ENCODE peak calls at places on chromosomes 5 and 9, in eight cellular contexts. One of them, this sample, is unnamed.

GRCh38 chr5:74951855-74952254 is 85.7 kb upstream of the FAM169A start:
- DNase-seq in adrenal gland: no peak
- DNase-seq in HCT116: no peak
- DNase-seq in ovary: no peak
- DNase-seq in IMR-90: no peak
- DNase-seq in stomach: no peak
- DNase-seq in A549: no peak
- DNase-seq in tibial nerve: no peak
- DNase-seq in this sample: no peak

GRCh38 chr5:126015244-126016054 is 407.8 kb upstream of the GRAMD2B start:
- DNase-seq in tibial nerve: no peak
- DNase-seq in ovary: no peak
- DNase-seq in A549: no peak
- DNase-seq in stomach: no peak
- DNase-seq in adrenal gland: no peak
- DNase-seq in HCT116: no peak
- DNase-seq in IMR-90: peak
- DNase-seq in this sample: no peak

GRCh38 chr5:91352831-91353695 is 30.1 kb downstream of the ARRDC3 start:
- DNase-seq in stomach: no peak
- DNase-seq in adrenal gland: no peak
- DNase-seq in ovary: no peak
- DNase-seq in tibial nerve: no peak
- DNase-seq in IMR-90: no peak
- DNase-seq in HCT116: no peak
- DNase-seq in A549: no peak
- DNase-seq in this sample: no peak

GRCh38 chr9:13088734-13089427 is 190.6 kb downstream of the MPDZ start:
- DNase-seq in stomach: no peak
- DNase-seq in tibial nerve: no peak
- DNase-seq in ovary: peak
- DNase-seq in IMR-90: peak
- DNase-seq in adrenal gland: peak
- DNase-seq in HCT116: peak
- DNase-seq in A549: peak
- DNase-seq in this sample: peak

GRCh38 chr5:169763437-169764301 is 126.6 kb downstream of the DOCK2 start:
- DNase-seq in A549: no peak
- DNase-seq in adrenal gland: no peak
- DNase-seq in ovary: no peak
- DNase-seq in tibial nerve: no peak
- DNase-seq in IMR-90: peak
- DNase-seq in HCT116: no peak
- DNase-seq in stomach: no peak
- DNase-seq in this sample: no peak

GRCh38 chr9:20984471-20984870 is 47.0 kb downstream of the HACD4 start:
- DNase-seq in stomach: no peak
- DNase-seq in HCT116: no peak
- DNase-seq in adrenal gland: no peak
- DNase-seq in A549: no peak
- DNase-seq in IMR-90: peak
- DNase-seq in tibial nerve: no peak
- DNase-seq in ovary: no peak
- DNase-seq in this sample: no peak

GRCh38 chr9:121735792-121736130 is 84.3 kb downstream of the DAB2IP start:
- DNase-seq in IMR-90: no peak
- DNase-seq in adrenal gland: no peak
- DNase-seq in A549: peak
- DNase-seq in tibial nerve: no peak
- DNase-seq in HCT116: no peak
- DNase-seq in ovary: no peak
- DNase-seq in stomach: no peak
- DNase-seq in this sample: no peak

GRCh38 chr9:129587487-129588262 is 33.2 kb downstream of the C9orf50 start:
- DNase-seq in A549: no peak
- DNase-seq in HCT116: peak
- DNase-seq in tibial nerve: no peak
- DNase-seq in adrenal gland: no peak
- DNase-seq in ovary: no peak
- DNase-seq in stomach: no peak
- DNase-seq in IMR-90: peak
- DNase-seq in this sample: no peak

GRCh38 chr9:136190656-136191548 is 14.0 kb downstream of the LHX3 start:
- DNase-seq in tibial nerve: no peak
- DNase-seq in adrenal gland: no peak
- DNase-seq in HCT116: no peak
- DNase-seq in IMR-90: no peak
- DNase-seq in stomach: no peak
- DNase-seq in ovary: no peak
- DNase-seq in A549: no peak
- DNase-seq in this sample: no peak

GRCh38 chr5:149450199-149450598 is 71.1 kb upstream of the IL17B start:
- DNase-seq in HCT116: no peak
- DNase-seq in A549: no peak
- DNase-seq in IMR-90: peak
- DNase-seq in adrenal gland: peak
- DNase-seq in tibial nerve: no peak
- DNase-seq in ovary: peak
- DNase-seq in stomach: peak
- DNase-seq in this sample: peak

GRCh38 chr5:39411051-39411450 is 13.7 kb downstream of the DAB2 start:
- DNase-seq in adrenal gland: no peak
- DNase-seq in stomach: no peak
- DNase-seq in ovary: no peak
- DNase-seq in HCT116: no peak
- DNase-seq in tibial nerve: no peak
- DNase-seq in A549: no peak
- DNase-seq in IMR-90: peak
- DNase-seq in this sample: no peak

GRCh38 chr5:39415186-39415585 is 9.6 kb downstream of the DAB2 start:
- DNase-seq in HCT116: no peak
- DNase-seq in IMR-90: no peak
- DNase-seq in adrenal gland: no peak
- DNase-seq in ovary: no peak
- DNase-seq in tibial nerve: no peak
- DNase-seq in stomach: no peak
- DNase-seq in A549: no peak
- DNase-seq in this sample: no peak

GRCh38 chr5:39411985-39412384 is 12.8 kb downstream of the DAB2 start:
- DNase-seq in tibial nerve: no peak
- DNase-seq in HCT116: no peak
- DNase-seq in stomach: no peak
- DNase-seq in A549: no peak
- DNase-seq in ovary: no peak
- DNase-seq in adrenal gland: no peak
- DNase-seq in IMR-90: no peak
- DNase-seq in this sample: no peak

GRCh38 chr5:39412995-39413394 is 11.8 kb downstream of the DAB2 start:
- DNase-seq in adrenal gland: peak
- DNase-seq in tibial nerve: no peak
- DNase-seq in A549: no peak
- DNase-seq in HCT116: no peak
- DNase-seq in stomach: no peak
- DNase-seq in ovary: no peak
- DNase-seq in IMR-90: no peak
- DNase-seq in this sample: no peak

GRCh38 chr5:39414429-39414828 is 10.4 kb downstream of the DAB2 start:
- DNase-seq in adrenal gland: no peak
- DNase-seq in IMR-90: peak
- DNase-seq in ovary: no peak
- DNase-seq in tibial nerve: no peak
- DNase-seq in HCT116: no peak
- DNase-seq in stomach: no peak
- DNase-seq in A549: no peak
- DNase-seq in this sample: no peak
- H3K27ac ChIP-seq in adrenal gland: no peak
- H3K27ac ChIP-seq in IMR-90: peak
- H3K27ac ChIP-seq in ovary: no peak
- H3K27ac ChIP-seq in tibial nerve: no peak
- H3K27ac ChIP-seq in HCT116: no peak
- H3K27ac ChIP-seq in stomach: no peak
- H3K27ac ChIP-seq in A549: no peak
- H3K27ac ChIP-seq in this sample: no peak

GRCh38 chr5:148384389-148384756 is 615 bp downstream of the FBXO38 start:
- DNase-seq in HCT116: no peak
- DNase-seq in tibial nerve: no peak
- DNase-seq in stomach: no peak
- DNase-seq in IMR-90: no peak
- DNase-seq in adrenal gland: no peak
- DNase-seq in ovary: no peak
- DNase-seq in A549: peak
- DNase-seq in this sample: no peak
- TF ChIP-seq POLR2A in HCT116: no peak
- TF ChIP-seq POLR2A in tibial nerve: no peak
- TF ChIP-seq POLR2A in stomach: no peak
- TF ChIP-seq POLR2A in IMR-90: no peak
- TF ChIP-seq POLR2A in adrenal gland: no peak
- TF ChIP-seq POLR2A in ovary: no peak
- TF ChIP-seq POLR2A in A549: no peak
- TF ChIP-seq POLR2A in this sample: no peak

DNA sequence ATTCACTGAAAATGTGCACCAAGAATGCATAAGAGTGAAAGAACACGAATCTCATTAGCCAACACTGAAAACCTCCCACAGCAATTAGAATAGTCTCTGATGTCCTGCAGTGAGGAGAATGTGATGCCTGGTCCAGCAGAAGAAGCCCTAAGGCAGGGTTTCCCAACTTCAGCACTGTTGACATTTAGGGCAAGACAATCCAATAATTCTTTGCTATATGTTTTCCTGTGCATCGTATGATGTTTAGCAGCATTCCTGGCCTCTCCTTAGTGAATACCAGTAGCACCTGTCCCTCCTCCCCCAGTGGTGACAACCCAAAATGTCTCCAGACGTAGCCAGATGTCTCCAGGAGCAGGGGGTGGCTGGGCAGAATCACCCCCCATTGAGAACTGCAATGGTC is 14.8 kb downstream of the MVB12B start:
- DNase-seq in IMR-90: no peak
- DNase-seq in adrenal gland: no peak
- DNase-seq in stomach: no peak
- DNase-seq in A549: no peak
- DNase-seq in tibial nerve: no peak
- DNase-seq in ovary: no peak
- DNase-seq in HCT116: no peak
- DNase-seq in this sample: no peak
- H3K27ac ChIP-seq in IMR-90: no peak
- H3K27ac ChIP-seq in adrenal gland: no peak
- H3K27ac ChIP-seq in stomach: no peak
- H3K27ac ChIP-seq in A549: no peak
- H3K27ac ChIP-seq in tibial nerve: no peak
- H3K27ac ChIP-seq in ovary: no peak
- H3K27ac ChIP-seq in HCT116: no peak
- H3K27ac ChIP-seq in this sample: no peak

GRCh38 chr9:98940278-98940677 is 3.4 kb upstream of the COL15A1 start:
- DNase-seq in tibial nerve: no peak
- DNase-seq in adrenal gland: no peak
- DNase-seq in A549: no peak
- DNase-seq in ovary: peak
- DNase-seq in HCT116: no peak
- DNase-seq in stomach: no peak
- DNase-seq in IMR-90: no peak
- DNase-seq in this sample: peak

GRCh38 chr9:98941946-98942523 is 1.7 kb upstream of the COL15A1 start:
- DNase-seq in stomach: no peak
- DNase-seq in tibial nerve: no peak
- DNase-seq in A549: no peak
- DNase-seq in HCT116: no peak
- DNase-seq in IMR-90: no peak
- DNase-seq in adrenal gland: no peak
- DNase-seq in ovary: no peak
- DNase-seq in this sample: no peak

GRCh38 chr9:98944130-98945074 is 695 bp downstream of the COL15A1 start:
- DNase-seq in stomach: no peak
- DNase-seq in IMR-90: no peak
- DNase-seq in A549: peak
- DNase-seq in tibial nerve: no peak
- DNase-seq in adrenal gland: peak
- DNase-seq in HCT116: no peak
- DNase-seq in ovary: peak
- DNase-seq in this sample: no peak

GRCh38 chr9:98943682-98944129 is at the start of gene COL15A1:
- DNase-seq in ovary: peak
- DNase-seq in HCT116: no peak
- DNase-seq in tibial nerve: no peak
- DNase-seq in A549: no peak
- DNase-seq in stomach: no peak
- DNase-seq in adrenal gland: peak
- DNase-seq in IMR-90: no peak
- DNase-seq in this sample: no peak

DNA sequence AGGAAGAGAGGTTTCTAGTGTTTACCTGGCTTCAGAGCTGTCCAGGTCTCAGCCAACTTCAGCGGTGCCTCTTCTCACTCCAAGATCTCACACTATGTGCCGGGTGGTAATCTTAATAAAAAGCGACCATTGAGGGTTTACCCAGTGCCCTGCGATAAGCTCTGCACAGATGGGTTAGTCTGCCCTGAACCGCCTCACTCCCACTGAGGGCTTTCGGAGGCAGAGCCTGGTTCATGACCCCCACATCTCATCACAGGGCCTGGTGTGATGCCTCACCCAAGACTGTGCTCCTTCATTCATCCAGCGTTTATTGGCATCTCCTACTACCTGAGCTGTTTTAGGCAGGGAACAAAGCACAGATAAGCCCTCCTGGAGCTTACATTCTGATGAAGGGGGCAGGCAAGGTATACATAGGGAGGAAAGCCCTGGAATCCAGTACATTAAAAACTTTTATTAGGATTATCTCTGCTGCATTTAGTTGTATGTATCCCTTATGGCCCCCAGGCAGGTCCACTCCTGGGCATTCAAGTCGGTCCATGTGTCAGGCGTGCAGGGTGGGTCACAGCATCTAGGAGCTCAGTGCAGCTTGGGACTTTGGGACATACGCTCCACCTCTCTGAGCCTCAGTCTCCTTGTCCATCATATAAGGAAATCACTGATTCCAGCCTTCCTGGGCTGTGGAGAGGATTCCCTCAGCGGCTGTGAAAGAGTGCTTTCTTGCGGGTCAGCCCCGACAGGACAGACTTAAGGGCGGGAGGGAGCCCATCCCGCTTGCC is 613 bp upstream of the COL15A1 start:
- DNase-seq in tibial nerve: no peak
- DNase-seq in adrenal gland: no peak
- DNase-seq in ovary: no peak
- DNase-seq in stomach: no peak
- DNase-seq in A549: no peak
- DNase-seq in IMR-90: no peak
- DNase-seq in HCT116: no peak
- DNase-seq in this sample: no peak
- TF ChIP-seq POLR2A in tibial nerve: no peak
- TF ChIP-seq POLR2A in adrenal gland: no peak
- TF ChIP-seq POLR2A in ovary: no peak
- TF ChIP-seq POLR2A in stomach: no peak
- TF ChIP-seq POLR2A in A549: no peak
- TF ChIP-seq POLR2A in IMR-90: no peak
- TF ChIP-seq POLR2A in HCT116: no peak
- TF ChIP-seq POLR2A in this sample: no peak

This sample was measured in right lobe of liver.